ENCODE peak calls at places on chromosomes 12 and 14, in eight cellular contexts. R is Panc1, W is PC-3, P is kidney, H is GM23248, Y is A549, E is thyroid gland, T is right cardiac atrium. Q is an unnamed sample. For H3K4me1, the result is how much of the 10 kb centered on the place peaks cover.

GRCh38 chr14:92933481-92933880 is 10.5 kb downstream of the CHGA start:
- DNase-seq in W (no peak), T (no peak), H (no peak), E (no peak), P (no peak), Y (no peak), R (no peak), Q (no peak)

GRCh38 chr14:50041980-50042379 is 74.4 kb downstream of the VCPKMT start:
- DNase-seq in W (no peak), Y (no peak), R (no peak), E (no peak), H (no peak), P (no peak), T (no peak), Q (no peak)

GRCh38 chr12:31752450-31752849 is 23.6 kb upstream of the AMN1 start:
- DNase-seq in Y (no peak), H (no peak), W (no peak), P (no peak), E (no peak), T (no peak), R (no peak), Q (no peak)

GRCh38 chr14:99280041-99280731 is 8.2 kb upstream of the BCL11B start:
- DNase-seq in Y (no peak), H (no peak), E (no peak), R (no peak), W (no peak), T (no peak), P (no peak), Q (no peak)

GRCh38 chr12:57779736-57780135 is 2.9 kb upstream of the TSFM start:
- DNase-seq in P (no peak), R (no peak), W (no peak), T (no peak), Y (no peak), E (peak), H (no peak), Q (no peak)

GRCh38 chr12:95633671-95634465 is 82.6 kb upstream of the USP44 start:
- DNase-seq in W (no peak), E (no peak), P (no peak), R (no peak), H (peak), T (no peak), Y (no peak), Q (no peak)

GRCh38 chr12:88057994-88058718 is 29.0 kb upstream of the C12orf50 start:
- DNase-seq in Y (no peak), E (no peak), R (no peak), T (peak), P (no peak), W (no peak), H (peak), Q (peak)

GRCh38 chr12:25130741-25131188 is 64.2 kb downstream of the DNAI7 start:
- DNase-seq in W (peak), Y (peak), T (no peak), H (peak), R (peak), P (no peak), E (no peak), Q (no peak)

GRCh38 chr12:113477171-113477841 is 5.6 kb upstream of the LHX5 start:
- DNase-seq in E (no peak), Y (no peak), H (no peak), T (no peak), W (no peak), P (no peak), R (no peak), Q (no peak)

GRCh38 chr14:54901380-54902142 is 1.1 kb downstream of the GCH1 start:
- DNase-seq in T (no peak), R (no peak), W (peak), H (peak), P (no peak), E (peak), Y (peak), Q (peak)

GRCh38 chr12:124867389-124867930 is 3.8 kb upstream of the SCARB1 start:
- DNase-seq in E (no peak), R (no peak), T (no peak), P (no peak), W (peak), Y (peak), H (no peak), Q (no peak)

GRCh38 chr12:95731519-95731958 is 59.0 kb downstream of the NTN4 start:
- DNase-seq in T (no peak), W (no peak), Y (no peak), R (no peak), H (no peak), E (no peak), P (no peak), Q (no peak)

GRCh38 chr14:59252772-59253500 is 64.5 kb downstream of the DAAM1 start:
- DNase-seq in P (no peak), H (peak), R (no peak), W (no peak), Y (no peak), E (no peak), T (no peak), Q (no peak)

GRCh38 chr14:59253527-59253926 is 65.1 kb downstream of the DAAM1 start:
- DNase-seq in P (no peak), R (no peak), W (no peak), E (no peak), Y (no peak), H (no peak), T (no peak), Q (peak)

GRCh38 chr14:59254911-59255545 is 66.6 kb downstream of the DAAM1 start:
- DNase-seq in R (no peak), P (no peak), W (no peak), H (peak), Y (no peak), T (no peak), E (peak), Q (peak)

GRCh38 chr14:59254146-59254910 is 65.9 kb downstream of the DAAM1 start:
- DNase-seq in R (no peak), E (peak), W (peak), P (peak), Y (peak), H (peak), T (peak), Q (peak)

DNA sequence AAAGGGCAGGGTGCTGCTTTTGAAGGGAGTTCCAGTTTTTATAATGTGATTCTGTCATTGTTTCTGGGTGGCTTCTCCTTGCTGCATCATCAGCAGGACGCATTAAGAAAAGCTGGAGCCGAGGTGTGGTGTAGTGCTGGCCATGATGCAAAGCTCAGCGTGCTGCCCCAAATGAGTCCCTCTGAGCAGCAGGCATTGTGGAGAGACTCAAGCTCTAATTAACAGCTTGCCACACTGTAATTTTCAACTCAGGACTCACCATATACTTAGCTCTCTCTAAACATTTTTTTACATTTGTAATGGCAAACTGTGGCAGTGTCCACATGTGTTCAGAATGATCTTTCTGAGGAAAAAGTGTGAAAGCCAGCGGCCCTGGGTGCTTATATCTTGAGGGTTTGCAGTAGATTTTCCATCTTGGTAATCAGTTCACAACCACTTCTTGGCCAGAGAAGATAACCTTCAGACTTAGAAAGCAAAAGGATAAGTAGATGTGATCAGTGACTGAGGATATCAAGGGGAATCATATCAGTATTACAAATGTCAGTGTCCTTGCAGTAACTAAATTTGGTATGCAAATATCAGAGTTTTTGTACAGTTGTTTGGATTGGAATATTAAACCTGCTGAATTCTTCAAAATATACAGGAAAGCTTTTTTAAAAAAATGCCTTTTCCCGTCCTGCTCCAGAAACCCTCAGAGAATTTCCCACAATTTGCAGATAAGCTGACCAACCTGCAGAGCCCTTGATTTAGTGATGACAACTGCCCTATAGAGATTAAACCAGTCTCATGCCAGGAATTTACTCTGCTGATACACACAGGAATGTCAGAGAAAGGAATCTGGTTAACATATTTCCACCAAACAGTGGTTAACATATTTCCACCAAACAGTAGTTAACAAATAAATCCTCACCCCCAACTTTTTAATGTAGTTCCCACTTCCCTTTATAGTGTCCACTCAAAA is 63.6 kb downstream of the DAAM1 start:
- DNase-seq in H (peak), T (no peak), Y (no peak), P (no peak), R (no peak), W (no peak), E (no peak), Q (no peak)
- H3K4me1 ChIP-seq in H (half or more), T (under half), Y (under half), P (under half), R (under half), W (under half), E (under half), Q (half or more)

GRCh38 chr14:105863296-105864108 is 337.1 kb downstream of the TMEM121 start:
- DNase-seq in T (no peak), Y (no peak), P (peak), H (no peak), E (no peak), R (no peak), W (no peak), Q (no peak)
- H3K4me3 ChIP-seq in T (no peak), Y (no peak), P (no peak), H (no peak), E (no peak), R (no peak), W (no peak), Q (no peak)

GRCh38 chr14:91372680-91373495 is 44.7 kb downstream of the CCDC88C start:
- DNase-seq in H (no peak), W (no peak), E (no peak), R (no peak), P (no peak), Y (no peak), T (no peak), Q (no peak)

GRCh38 chr14:91373591-91374245 is 43.9 kb downstream of the CCDC88C start:
- DNase-seq in P (no peak), E (no peak), Y (no peak), R (no peak), H (no peak), T (no peak), W (peak), Q (no peak)

GRCh38 chr14:91375748-91376452 is 41.7 kb downstream of the CCDC88C start:
- DNase-seq in Y (no peak), R (no peak), T (no peak), W (no peak), P (no peak), E (no peak), H (no peak), Q (no peak)

GRCh38 chr14:91374897-91375747 is 42.5 kb downstream of the CCDC88C start:
- DNase-seq in H (no peak), Y (no peak), E (no peak), R (no peak), W (no peak), P (no peak), T (no peak), Q (no peak)

DNA sequence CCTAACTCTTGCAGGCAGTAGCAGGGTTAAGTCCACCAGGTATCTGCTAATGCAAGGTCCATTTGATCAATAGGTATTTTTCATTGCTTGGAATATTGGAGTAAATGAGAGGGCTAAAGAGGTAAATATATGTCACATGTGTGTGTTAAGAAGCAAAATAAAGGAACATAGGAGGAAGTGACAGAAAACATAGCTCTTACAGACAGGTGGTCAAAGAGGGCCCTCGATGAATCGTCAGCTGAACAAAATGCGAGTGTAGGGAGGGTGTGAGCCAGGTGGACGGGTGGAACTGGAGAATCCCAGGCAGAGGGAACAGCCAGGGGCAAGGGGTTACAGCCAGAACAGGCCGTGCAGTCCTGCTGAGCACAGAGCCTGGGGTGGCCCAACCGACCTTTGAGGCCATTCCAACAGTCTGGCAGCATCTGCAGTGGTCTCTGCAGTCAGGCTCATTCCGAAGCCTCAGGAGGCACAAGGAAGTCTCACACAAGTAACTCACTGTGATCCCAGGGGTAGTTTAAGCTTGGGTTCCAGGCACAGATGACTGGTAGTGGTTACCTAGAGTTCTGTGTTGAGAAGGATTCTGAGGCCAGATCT is 43.2 kb downstream of the CCDC88C start:
- DNase-seq in R (no peak), Y (no peak), H (no peak), P (no peak), T (no peak), E (no peak), W (no peak), Q (no peak)
- H3K4me1 ChIP-seq in R (under half), Y (under half), H (under half), P (under half), T (under half), E (under half), W (under half), Q (half or more)

GRCh38 chr14:73255005-73255400 is 17.7 kb downstream of the PAPLN start:
- DNase-seq in R (no peak), H (no peak), T (no peak), Y (no peak), E (no peak), P (peak), W (no peak), Q (no peak)
- H3K4me3 ChIP-seq in R (no peak), H (no peak), T (no peak), Y (no peak), E (no peak), P (no peak), W (no peak), Q (no peak)

DNA sequence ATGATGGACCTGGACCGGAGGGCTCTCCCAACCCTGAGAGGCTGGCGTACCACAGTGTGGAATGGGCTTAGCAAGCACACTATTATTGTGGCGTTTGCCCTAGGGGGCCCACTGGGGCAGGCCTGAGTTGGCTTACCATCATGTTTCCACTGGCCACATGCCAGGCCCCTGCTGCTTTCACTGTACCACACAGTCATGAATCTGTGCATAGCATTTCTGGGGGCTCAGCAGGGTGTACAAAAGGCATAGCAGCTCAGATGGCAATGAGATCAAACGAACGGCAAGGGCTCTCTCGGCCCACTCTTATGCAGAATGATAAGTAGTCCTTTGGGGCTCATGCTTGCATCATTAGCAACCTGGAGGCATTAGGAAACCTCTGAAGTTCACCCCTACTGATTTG is 137.0 kb upstream of the HIF1A start:
- DNase-seq in P (no peak), Y (no peak), R (no peak), E (no peak), T (no peak), H (no peak), W (no peak), Q (no peak)
- H3K4me1 ChIP-seq in P (under half), Y (half or more), R (under half), E (under half), T (under half), H (half or more), W (half or more), Q (under half)

DNA sequence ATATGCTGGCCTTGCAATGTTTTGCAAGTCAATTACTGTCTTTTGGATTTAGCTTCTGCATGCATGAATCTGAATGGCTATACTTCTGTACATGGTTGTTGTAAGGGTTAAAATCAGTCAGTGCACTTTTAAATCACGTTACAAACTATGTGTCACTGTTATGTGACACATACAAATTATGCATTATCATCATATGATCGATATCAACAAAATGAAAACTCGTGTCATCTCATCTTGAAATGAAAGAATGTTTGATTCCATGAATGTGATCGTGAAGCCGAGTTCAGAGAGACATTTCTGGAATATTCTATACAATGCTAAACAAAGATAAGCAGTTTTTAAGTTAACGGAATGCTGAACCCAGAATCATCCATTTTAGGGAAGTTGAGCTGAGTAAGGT is 116.5 kb downstream of the HMGA2 start:
- DNase-seq in P (no peak), R (no peak), E (no peak), H (no peak), T (no peak), Y (no peak), W (no peak), Q (no peak)
- H3K4me3 ChIP-seq in P (no peak), R (no peak), E (no peak), H (peak), T (no peak), Y (no peak), W (no peak), Q (no peak)